ENCODE peak calls at places on chromosomes 5 and 9, in five cellular contexts. K is GM12865, Q is PC-9, P is ovary, D is PC-3. O is an unnamed sample.

GRCh38 chr5:127029513-127030258 is 672 bp downstream of the MARCHF3 start:
- DNase-seq in K (peak), P (peak), D (peak), Q (peak), O (peak)

GRCh38 chr9:76957258-76957657 is 51.3 kb upstream of the PRUNE2 start:
- DNase-seq in K (no peak), D (no peak), Q (no peak), P (no peak), O (no peak)

GRCh38 chr5:134083517-134083916 is 31.0 kb upstream of the TCF7 start:
- DNase-seq in K (no peak), Q (no peak), D (no peak), P (no peak), O (no peak)

GRCh38 chr5:115069087-115069968 is 100.4 kb downstream of the TRIM36 start:
- DNase-seq in K (peak), D (peak), Q (no peak), P (no peak), O (peak)

GRCh38 chr5:87229780-87230179 is 37.9 kb upstream of the RASA1 start:
- DNase-seq in P (no peak), D (peak), K (no peak), Q (peak), O (no peak)

GRCh38 chr5:110150199-110150598 is 460.5 kb downstream of the MAN2A1 start:
- DNase-seq in P (no peak), K (no peak), D (peak), Q (no peak), O (no peak)

GRCh38 chr5:96716716-96717115 is 54.5 kb downstream of the CAST start:
- DNase-seq in D (no peak), K (no peak), P (no peak), Q (no peak), O (no peak)

GRCh38 chr9:99336531-99336930 is 114.4 kb downstream of the SEC61B start:
- DNase-seq in D (no peak), P (no peak), K (no peak), Q (peak), O (no peak)

GRCh38 chr9:16243798-16244197 is 626.7 kb downstream of the BNC2 start:
- DNase-seq in K (no peak), Q (peak), D (no peak), P (no peak), O (no peak)

GRCh38 chr5:31449175-31449574 is 82.7 kb downstream of the DROSHA start:
- DNase-seq in K (no peak), D (no peak), Q (no peak), P (no peak), O (no peak)

GRCh38 chr9:107274096-107274495 is 9.0 kb upstream of the RAD23B start:
- DNase-seq in P (no peak), Q (peak), D (no peak), K (peak), O (no peak)

GRCh38 chr5:59037041-59037440 is 454.2 kb downstream of the RAB3C start:
- DNase-seq in Q (no peak), P (no peak), D (no peak), K (no peak), O (no peak)

GRCh38 chr5:59037453-59038168 is 454.7 kb downstream of the RAB3C start:
- DNase-seq in Q (no peak), P (no peak), K (no peak), D (no peak), O (no peak)

GRCh38 chr5:59036274-59036961 is 453.5 kb downstream of the RAB3C start:
- DNase-seq in P (no peak), K (no peak), D (peak), Q (peak), O (peak)

GRCh38 chr5:59035681-59036080 is 452.8 kb downstream of the RAB3C start:
- DNase-seq in K (no peak), P (no peak), D (no peak), Q (no peak), O (no peak)

GRCh38 chr5:59034498-59035186 is 451.8 kb downstream of the RAB3C start:
- DNase-seq in Q (no peak), D (peak), K (peak), P (no peak), O (no peak)
- H3K4me3 ChIP-seq in Q (no peak), D (no peak), K (no peak), P (no peak), O (peak)

GRCh38 chr9:3241290-3241689 is 284.5 kb downstream of the RFX3 start:
- DNase-seq in P (no peak), K (no peak), Q (no peak), D (no peak), O (no peak)
- TF ChIP-seq CTCF in P (no peak), K (no peak), Q (no peak), D (no peak), O (no peak)

DNA sequence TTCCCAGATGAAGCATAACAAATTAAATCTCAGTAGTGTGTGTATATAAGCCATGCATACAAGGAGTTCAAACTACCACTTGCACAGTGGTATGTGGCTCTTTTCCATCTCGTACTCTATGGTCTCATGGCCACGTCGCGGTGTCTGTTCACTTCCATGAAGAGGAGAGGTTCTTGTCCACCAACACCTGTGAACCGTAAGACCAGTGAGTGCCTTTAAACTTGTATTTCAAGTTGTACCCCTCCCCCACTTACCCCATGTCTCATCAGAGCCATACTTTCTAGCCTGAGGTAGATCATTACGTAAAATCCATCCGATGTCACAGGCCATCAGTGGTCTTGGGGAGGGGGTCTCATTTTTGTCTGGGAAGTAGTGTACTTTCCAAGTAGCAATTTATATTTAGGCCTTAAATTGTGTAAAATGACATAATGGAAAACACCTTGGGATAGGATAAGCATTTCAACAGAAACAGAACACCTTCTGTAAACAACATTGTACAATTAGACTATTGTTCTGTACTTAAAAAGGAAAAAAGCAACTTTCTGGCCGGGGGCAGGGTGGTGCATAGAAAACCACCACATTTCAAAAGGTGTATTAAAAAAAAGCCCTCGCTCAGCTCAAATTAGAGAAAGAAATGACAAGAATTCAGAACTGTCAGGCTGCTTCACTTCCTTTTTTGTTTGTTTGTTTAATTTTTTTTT is 163.0 kb downstream of the SMARCA2 start:
- DNase-seq in K (no peak), P (no peak), Q (no peak), D (no peak), O (no peak)
- H3K4me3 ChIP-seq in K (no peak), P (no peak), Q (no peak), D (no peak), O (no peak)

GRCh38 chr5:74056102-74056788 is 430.2 kb downstream of the ARHGEF28 start:
- DNase-seq in Q (peak), D (no peak), P (no peak), K (peak), O (no peak)

GRCh38 chr5:74055446-74056097 is 429.6 kb downstream of the ARHGEF28 start:
- DNase-seq in Q (no peak), D (no peak), K (peak), P (no peak), O (no peak)

GRCh38 chr5:74052441-74052840 is 426.4 kb downstream of the ARHGEF28 start:
- DNase-seq in P (no peak), Q (peak), K (no peak), D (peak), O (no peak)

GRCh38 chr5:74054139-74054538 is 428.1 kb downstream of the ARHGEF28 start:
- DNase-seq in P (no peak), D (no peak), Q (no peak), K (no peak), O (no peak)

GRCh38 chr5:74056789-74057164 is 430.8 kb downstream of the ARHGEF28 start:
- DNase-seq in P (no peak), K (peak), Q (peak), D (peak), O (no peak)
- TF ChIP-seq CTCF in P (no peak), K (peak), Q (peak), D (peak), O (peak)

GRCh38 chr5:177432143-177432904 is 5.8 kb downstream of the GRK6 start:
- DNase-seq in P (no peak), D (no peak), Q (no peak), K (no peak), O (no peak)
- H3K4me3 ChIP-seq in P (no peak), D (no peak), Q (no peak), K (peak), O (no peak)

DNA sequence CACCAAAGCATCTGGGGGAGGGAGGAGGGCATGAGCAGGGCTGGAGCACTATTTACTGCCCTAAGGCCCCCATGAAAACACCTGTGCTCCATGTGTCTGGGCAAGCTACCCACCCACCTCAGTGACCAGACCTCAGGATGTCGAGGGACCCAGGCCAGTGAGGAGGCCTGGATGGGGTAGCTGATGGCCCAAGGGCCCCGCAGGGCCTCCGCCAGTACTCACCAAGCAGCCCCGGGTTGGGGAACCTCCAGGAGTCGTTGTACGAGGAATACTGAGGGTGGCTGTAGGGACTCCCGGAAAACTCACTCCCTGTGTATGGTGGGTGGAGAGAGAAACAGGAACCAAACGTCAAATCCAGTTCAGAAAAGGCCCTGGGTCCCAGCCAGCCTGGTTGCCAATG is 187.4 kb downstream of the PAX5 start:
- DNase-seq in D (no peak), Q (no peak), K (no peak), P (no peak), O (no peak)
- TF ChIP-seq CTCF in D (no peak), Q (no peak), K (no peak), P (no peak), O (no peak)

DNA sequence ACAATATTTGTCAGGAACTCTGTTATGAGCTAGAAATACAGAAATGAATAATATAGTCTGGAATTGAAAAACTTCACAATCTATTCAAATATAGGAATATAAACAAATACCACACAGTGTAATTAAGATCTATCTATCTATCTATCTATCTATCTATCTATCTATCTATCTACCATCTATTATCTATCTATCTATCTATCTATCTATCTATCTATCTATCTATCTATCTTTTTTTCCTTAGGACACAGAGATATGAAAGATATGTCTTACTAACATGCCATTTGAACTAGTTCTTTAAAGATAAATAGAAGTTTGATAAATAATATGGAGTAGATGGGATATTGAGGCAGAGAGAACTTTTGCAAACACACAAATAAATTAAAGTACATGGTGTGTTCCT is 357.8 kb downstream of the PARP8 start:
- DNase-seq in D (no peak), P (no peak), K (no peak), Q (no peak), O (no peak)
- H3K4me3 ChIP-seq in D (no peak), P (no peak), K (no peak), Q (no peak), O (no peak)

DNA sequence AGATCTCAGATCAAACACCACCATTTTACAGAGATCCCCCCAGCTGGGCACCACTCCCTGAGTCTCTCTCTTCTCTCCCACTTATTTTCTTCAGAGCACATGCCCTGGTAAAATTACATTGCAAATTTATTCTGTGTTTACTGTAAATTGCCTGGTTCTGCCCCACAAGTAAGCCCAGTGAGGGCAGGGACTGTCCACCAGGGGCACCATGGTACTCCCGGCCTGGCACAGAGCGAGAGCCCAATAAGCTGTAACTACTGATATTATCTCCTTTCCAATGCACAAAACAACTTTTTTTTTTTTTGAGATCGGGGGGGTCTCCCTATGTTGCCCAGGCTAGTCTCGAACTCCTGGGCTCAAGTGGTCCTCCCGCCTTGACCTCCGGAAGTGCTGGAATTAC is 123.0 kb downstream of the PAX5 start:
- DNase-seq in P (no peak), Q (no peak), K (no peak), D (no peak), O (no peak)
- TF ChIP-seq CTCF in P (no peak), Q (no peak), K (peak), D (no peak), O (no peak)

GRCh38 chr5:59485629-59486439 is 407.7 kb downstream of the PDE4D start:
- DNase-seq in P (no peak), D (no peak), Q (no peak), K (no peak), O (no peak)

GRCh38 chr5:59487068-59487686 is 406.3 kb downstream of the PDE4D start:
- DNase-seq in P (no peak), K (no peak), D (no peak), Q (no peak), O (no peak)

GRCh38 chr5:59489551-59489950 is 404.0 kb downstream of the PDE4D start:
- DNase-seq in P (no peak), Q (no peak), K (no peak), D (no peak), O (no peak)

GRCh38 chr5:59486508-59486907 is 407.0 kb downstream of the PDE4D start:
- DNase-seq in P (no peak), D (no peak), Q (no peak), K (no peak), O (no peak)

DNA sequence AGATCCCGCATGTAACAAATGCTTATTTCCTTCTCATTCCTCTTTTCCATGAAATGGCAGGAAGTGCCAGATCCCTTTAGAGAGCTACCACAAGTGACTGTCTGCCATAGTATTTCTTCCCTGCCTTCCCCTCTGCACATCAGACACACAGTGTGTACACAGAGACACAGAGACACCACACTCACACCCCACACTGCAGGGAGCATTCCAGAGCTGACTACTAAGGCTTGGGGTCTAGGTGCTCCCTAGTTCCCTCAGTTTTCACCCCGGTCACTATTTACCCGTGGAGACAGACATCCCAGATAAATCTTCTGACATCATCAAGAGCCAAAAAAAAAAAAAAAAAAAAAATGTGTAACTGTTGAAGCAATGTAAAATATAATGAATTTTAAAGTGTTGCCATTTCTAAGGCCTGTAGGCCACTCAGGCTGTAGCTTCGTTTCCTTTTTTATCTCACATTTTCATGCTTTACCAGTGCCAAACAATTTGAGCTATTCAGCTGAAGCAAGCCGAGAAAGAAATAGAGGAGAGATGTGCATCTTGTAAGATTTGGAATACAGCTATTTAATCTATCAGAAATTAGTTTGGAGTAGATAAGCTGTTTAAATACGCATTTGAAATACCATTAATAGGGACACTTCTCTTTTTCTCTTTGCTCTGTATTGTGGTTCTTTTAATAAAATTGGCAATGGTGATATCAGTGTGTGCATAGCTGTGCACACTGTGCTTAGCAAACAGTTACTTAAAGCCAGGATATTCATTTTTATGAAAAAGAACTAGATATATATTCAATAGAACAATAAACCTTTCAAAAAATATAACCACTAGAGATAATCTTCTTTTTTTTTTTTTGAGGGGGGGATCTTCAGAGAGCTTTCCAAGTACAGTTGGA is 405.4 kb downstream of the PDE4D start:
- DNase-seq in Q (no peak), P (no peak), K (no peak), D (no peak), O (no peak)
- H3K4me3 ChIP-seq in Q (no peak), P (no peak), K (no peak), D (no peak), O (no peak)

O was measured in Caco-2.